ENCODE peak calls at places on chromosomes 6 and 20, in seven cellular contexts. V is lower leg skin, T is A549, M is endothelial cell, Z is 8988T, W is T-helper 2 cell, N is T-helper 9 cell. D is an unnamed sample.
A peak's percentile ranks its signal among the peaks of the same experiment; 100 is the strongest.

GRCh38 chr6:130937942-130938604 is 110.9 kb downstream of the SMLR1 start:
- DNase-seq in M (no peak), N (no peak), W (no peak), Z (no peak), V (no peak), T (no peak), D (no peak)

GRCh38 chr20:46990017-46990810 is 95.6 kb downstream of the EYA2 start:
- DNase-seq in T (no peak), M (no peak), V (peak; percentile 90), N (no peak), W (no peak), Z (no peak), D (no peak)

GRCh38 chr6:31728767-31729514 is at the start of gene DDAH2:
- DNase-seq in T (no peak), M (no peak), V (peak; percentile 91), W (no peak), Z (no peak), N (no peak), D (no peak)

GRCh38 chr6:3518356-3518841 is 61.5 kb upstream of the SLC22A23 start:
- DNase-seq in Z (no peak), W (no peak), N (no peak), V (peak; percentile 92), M (no peak), T (peak; percentile 39), D (peak; percentile 86)

GRCh38 chr6:133568970-133569889 is 319.7 kb upstream of the TCF21 start:
- DNase-seq in Z (peak; percentile 39), N (no peak), M (peak; percentile 13), T (peak; percentile 92), W (no peak), V (peak; percentile 72), D (peak; percentile 84)

GRCh38 chr6:80457044-80457933 is 350.8 kb downstream of the BCKDHB start:
- DNase-seq in M (no peak), T (no peak), V (peak; percentile 84), Z (no peak), N (no peak), W (no peak), D (peak; percentile 73)

GRCh38 chr6:78010130-78010529 is 357.3 kb downstream of the MEI4 start:
- DNase-seq in T (no peak), W (no peak), Z (no peak), N (no peak), V (no peak), M (no peak), D (no peak)

GRCh38 chr6:113967777-113968176 is 3.2 kb downstream of the HDAC2 start:
- DNase-seq in W (no peak), Z (no peak), N (no peak), V (no peak), M (no peak), T (no peak), D (no peak)

GRCh38 chr6:10559492-10560150 is 38.5 kb downstream of the GCNT2 start:
- DNase-seq in N (no peak), T (no peak), Z (no peak), V (peak; percentile 53), M (peak; percentile 42), W (no peak), D (no peak)

GRCh38 chr20:24734139-24734538 is 214.9 kb upstream of the CST7 start:
- DNase-seq in W (no peak), V (no peak), M (no peak), N (no peak), T (no peak), Z (no peak), D (no peak)

GRCh38 chr6:105424177-105424783 is 21.4 kb upstream of the PREP start:
- DNase-seq in W (peak; percentile 26), M (peak; percentile 69), T (peak; percentile 31), Z (peak; percentile 18), N (peak; percentile 48), V (no peak), D (peak; percentile 80)

GRCh38 chr6:56954389-56955170 is at the start of gene BEND6:
- DNase-seq in Z (peak; percentile 42), M (no peak), N (no peak), T (peak; percentile 27), W (peak; percentile 21), V (peak; percentile 87), D (peak; percentile 82)

GRCh38 chr6:7151381-7151780 is 43.6 kb downstream of the RREB1 start:
- DNase-seq in Z (no peak), V (no peak), M (no peak), W (no peak), N (no peak), T (no peak), D (no peak)

GRCh38 chr6:16128759-16129622 is at the start of gene MYLIP:
- DNase-seq in T (peak; percentile 77), M (peak; percentile 99), N (peak; percentile 98), Z (peak; percentile 79), V (peak; percentile 100), W (peak; percentile 96), D (peak; percentile 97)

GRCh38 chr20:62627901-62628612 is 14.2 kb upstream of the SLCO4A1 start:
- DNase-seq in W (no peak), M (no peak), Z (no peak), V (no peak), T (no peak), N (no peak), D (no peak)

GRCh38 chr6:45436544-45437440 is 59.1 kb upstream of the SUPT3H start:
- DNase-seq in W (no peak), V (no peak), T (no peak), N (no peak), Z (no peak), M (no peak), D (no peak)

GRCh38 chr20:6298049-6298448 is 175.2 kb upstream of the FERMT1 start:
- DNase-seq in W (no peak), M (no peak), Z (no peak), T (no peak), N (no peak), V (no peak), D (no peak)